ENCODE peak calls at places on chromosomes 13 and 19, in five cellular contexts. K is fibroblast of pulmonary artery, H is heart right ventricle, Y is ovary, B is fibroblast of villous mesenchyme. D is an unnamed sample.
A peak's percentile ranks its signal among the peaks of the same experiment; 100 is the strongest.

GRCh38 chr19:18588611-18589379 is at the start of gene REX1BD:
- DNase-seq in H (peak; percentile 88), Y (peak; percentile 90), B (peak; percentile 75), K (peak; percentile 77), D (peak; percentile 73)

GRCh38 chr13:91212229-91212628 is 135.3 kb upstream of the MIR17HG start:
- DNase-seq in K (no peak), H (no peak), B (no peak), Y (no peak), D (no peak)

GRCh38 chr19:9836021-9836420 is 903 bp downstream of the PIN1 start:
- DNase-seq in Y (no peak), B (peak; percentile 24), H (no peak), K (peak; percentile 44), D (peak; percentile 60)

GRCh38 chr13:28316129-28316528 is 177.8 kb downstream of the PAN3 start:
- DNase-seq in K (no peak), B (no peak), H (no peak), Y (no peak), D (no peak)

GRCh38 chr19:52897149-52897935 is at the start of gene ZNF320:
- DNase-seq in H (peak; percentile 97), B (peak; percentile 94), K (peak; percentile 93), Y (peak; percentile 98), D (peak; percentile 94)

GRCh38 chr13:46613409-46614049 is 60.6 kb downstream of the LRCH1 start:
- DNase-seq in B (peak; percentile 69), H (no peak), Y (no peak), K (no peak), D (no peak)

GRCh38 chr19:14405380-14405757 is 13.8 kb downstream of the DDX39A start:
- DNase-seq in H (no peak), B (no peak), Y (no peak), K (no peak), D (no peak)

GRCh38 chr13:23175920-23176319 is 4.9 kb upstream of the SGCG start:
- DNase-seq in H (no peak), K (peak; percentile 21), Y (no peak), B (no peak), D (peak; percentile 22)

GRCh38 chr13:64993514-64994164 is 2236.5 kb downstream of the PCDH9 start:
- DNase-seq in B (no peak), H (no peak), K (no peak), Y (no peak), D (no peak)

GRCh38 chr19:50794778-50795664 is 4.8 kb downstream of the ACP4 start:
- DNase-seq in Y (no peak), B (no peak), H (no peak), K (no peak), D (no peak)

GRCh38 chr19:14160017-14160703 is 23.8 kb upstream of the ASF1B start:
- DNase-seq in H (no peak), B (no peak), K (no peak), Y (no peak), D (no peak)

GRCh38 chr13:26679945-26680516 is 80.6 kb downstream of the GPR12 start:
- DNase-seq in Y (no peak), K (no peak), B (no peak), H (no peak), D (peak; percentile 76)

GRCh38 chr19:50718255-50719118 is 1.1 kb downstream of the SHANK1 start:
- DNase-seq in B (no peak), H (no peak), Y (peak; percentile 41), K (no peak), D (no peak)

GRCh38 chr13:44014501-44014900 is 134.8 kb downstream of the LACC1 start:
- DNase-seq in H (no peak), K (no peak), Y (no peak), B (no peak), D (no peak)

GRCh38 chr19:48484931-48485612 is 15.9 kb downstream of the CYTH2 start:
- DNase-seq in B (no peak), H (no peak), Y (no peak), K (no peak), D (no peak)

GRCh38 chr13:85538957-85539356 is 260.3 kb downstream of the SLITRK6 start:
- DNase-seq in K (no peak), B (no peak), H (no peak), Y (no peak), D (no peak)

GRCh38 chr19:15977193-15977592 is 28.4 kb downstream of the OR10H4 start:
- DNase-seq in H (no peak), K (no peak), Y (no peak), B (no peak), D (no peak)

GRCh38 chr13:26619321-26619720 is 61.8 kb downstream of the WASF3 start:
- DNase-seq in K (peak; percentile 24), B (peak; percentile 17), Y (no peak), H (no peak), D (peak; percentile 67)

GRCh38 chr13:112720814-112721197 is 31.0 kb downstream of the ATP11A start:
- DNase-seq in B (no peak), K (no peak), H (no peak), Y (peak; percentile 29), D (no peak)

GRCh38 chr19:2487780-2488330 is 11.9 kb downstream of the GADD45B start:
- DNase-seq in K (no peak), B (no peak), H (no peak), Y (no peak), D (no peak)

GRCh38 chr19:6186435-6186834 is 51.0 kb downstream of the ACSBG2 start:
- DNase-seq in B (no peak), H (no peak), Y (peak; percentile 51), K (no peak), D (no peak)

GRCh38 chr19:2848625-2849024 is 7.3 kb downstream of the ZNF555 start:
- DNase-seq in Y (no peak), K (no peak), H (no peak), B (peak; percentile 86), D (no peak)

GRCh38 chr13:92221916-92222315 is 823.5 kb downstream of the GPC5 start:
- DNase-seq in B (peak; percentile 22), K (no peak), H (no peak), Y (no peak), D (peak; percentile 32)
- H3K4me3 ChIP-seq in B (no peak overlapping the region), K (no peak overlapping the region), H (no peak overlapping the region), Y (no peak overlapping the region), D (no peak overlapping the region)

DNA sequence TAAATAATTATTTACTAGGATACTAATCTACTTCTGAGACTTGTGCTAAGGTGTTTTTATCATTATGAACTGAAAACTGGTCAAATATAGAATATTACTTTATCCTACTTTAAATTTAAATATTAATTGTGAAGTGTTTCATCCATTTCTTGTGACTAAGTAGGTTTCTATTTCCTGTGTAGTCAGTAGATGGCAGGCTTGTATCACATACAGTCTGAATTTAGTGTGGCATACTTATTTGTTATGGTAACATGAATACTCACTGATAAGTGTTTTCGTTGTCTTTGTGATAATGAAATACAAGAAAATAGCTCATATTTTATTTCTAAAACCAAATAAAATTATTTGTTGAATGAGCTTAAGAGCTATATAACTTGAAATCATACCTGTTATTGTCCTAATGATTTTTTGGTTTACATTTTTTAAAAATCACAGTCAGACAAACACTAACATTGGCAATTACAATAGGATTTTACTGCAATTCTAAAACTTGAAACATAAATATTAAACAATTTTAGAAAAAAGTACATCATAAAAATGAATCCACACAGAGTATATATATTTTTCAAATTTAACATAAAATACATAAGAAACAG is 904.6 kb upstream of the PCDH20 start:
- DNase-seq in K (peak; percentile 76), B (peak; percentile 26), H (no peak), Y (no peak), D (peak; percentile 82)
- TF ChIP-seq CTCF in K (peak; percentile 65), B (peak; percentile 39), H (peak; percentile 52), Y (no peak), D (peak; percentile 66)

GRCh38 chr19:4115050-4115817 is 8.7 kb downstream of the MAP2K2 start:
- DNase-seq in Y (no peak), B (no peak), K (no peak), H (peak; percentile 48), D (no peak)
- H3K4me3 ChIP-seq in Y (no peak overlapping the region), B (no peak overlapping the region), K (no peak overlapping the region), H (no peak overlapping the region), D (no peak overlapping the region)

DNA sequence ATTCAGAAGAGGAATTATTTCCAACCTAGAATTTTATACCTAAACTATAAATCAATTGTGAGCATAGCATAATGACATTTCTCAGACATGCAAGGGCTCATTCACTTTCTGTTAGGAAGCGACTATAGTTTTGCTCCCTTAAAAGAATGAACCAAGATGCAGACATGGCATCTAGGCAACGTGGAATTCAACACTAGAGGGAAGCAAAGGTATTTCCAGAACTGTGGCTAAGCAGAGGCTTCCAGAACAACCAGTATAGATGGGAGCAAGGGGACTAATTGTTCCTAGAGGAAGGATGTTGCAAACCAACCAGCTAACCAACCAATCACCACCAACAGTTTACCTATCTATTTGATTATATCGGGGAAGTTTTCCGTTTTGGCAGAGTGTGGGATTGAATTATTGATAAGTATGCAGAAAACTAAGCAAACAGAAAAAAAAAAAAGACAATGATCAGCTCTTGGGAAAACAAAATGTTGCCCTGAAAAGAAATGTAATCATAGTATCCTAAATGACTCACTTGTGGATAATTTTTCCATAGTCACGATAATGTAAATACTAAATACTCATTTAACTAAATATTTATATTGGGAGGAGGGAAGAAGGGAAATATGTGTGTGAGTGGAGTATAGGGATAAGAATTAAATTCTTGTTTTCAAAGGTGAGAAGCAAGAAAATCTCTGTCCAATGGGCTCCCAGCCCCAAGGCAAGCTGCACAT is 21.1 kb downstream of the ARL11 start:
- DNase-seq in B (peak; percentile 64), H (no peak), Y (no peak), K (peak; percentile 59), D (peak; percentile 68)
- TF ChIP-seq CTCF in B (peak; percentile 53), H (peak; percentile 51), Y (peak; percentile 19), K (peak; percentile 56), D (peak; percentile 62)

DNA sequence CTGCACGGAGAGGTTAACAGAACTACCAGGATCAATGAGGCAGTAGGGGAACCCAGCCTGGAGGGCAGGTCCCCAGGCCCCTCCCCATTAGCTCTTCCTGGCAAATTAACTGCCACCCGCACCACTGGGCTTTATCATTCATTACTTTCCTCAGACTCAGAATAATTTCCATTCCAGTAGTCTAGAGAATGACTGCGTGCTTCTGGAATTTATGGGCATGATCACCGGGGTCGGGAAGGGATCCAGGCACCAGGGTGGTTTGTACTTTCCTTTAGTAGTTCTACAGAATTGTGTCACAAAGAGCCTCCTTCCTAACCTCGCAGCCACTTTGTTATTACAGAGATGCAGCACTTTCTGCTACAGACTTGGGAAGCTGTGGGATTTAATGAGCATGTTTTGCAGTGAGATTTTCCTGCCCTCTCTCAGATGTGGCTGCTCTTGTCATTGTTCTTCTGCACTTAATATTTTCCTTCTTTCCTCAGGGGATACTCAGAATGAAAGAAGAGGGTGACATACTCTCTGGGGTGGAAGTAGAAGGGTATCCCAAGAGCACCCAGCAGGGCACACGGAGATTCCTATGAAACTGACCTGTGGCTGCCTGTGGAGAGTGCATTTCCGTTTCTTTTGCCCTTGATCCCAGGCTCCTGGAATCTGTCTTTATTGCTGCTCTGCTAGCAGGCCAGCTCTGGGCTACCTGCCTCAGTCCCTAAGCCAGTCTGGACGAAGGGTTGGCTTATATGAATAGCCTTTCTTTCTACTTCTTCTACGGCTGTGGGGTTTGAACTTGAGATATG is 285.0 kb upstream of the SLC10A2 start:
- DNase-seq in B (peak; percentile 0), Y (no peak), K (peak; percentile 55), H (peak; percentile 13), D (peak; percentile 70)
- H3K4me3 ChIP-seq in B (no peak overlapping the region), Y (no peak overlapping the region), K (no peak overlapping the region), H (no peak overlapping the region), D (no peak overlapping the region)